ENCODE peak calls at places on chromosomes 2 and 18, in four cellular contexts. S is IMR-90, H is keratinocyte, Z is Peyer's patch. I is an unnamed sample. For H3K36me3, the result is how much of the 10 kb centered on the place peaks cover.

GRCh38 chr2:239693761-239694415 is 293.1 kb upstream of the HDAC4 start:
- DNase-seq in Z (peak), S (no peak), H (no peak), I (no peak)

GRCh38 chr2:12493031-12493513 is 223.7 kb upstream of the TRIB2 start:
- DNase-seq in H (peak), Z (no peak), S (peak), I (no peak)

GRCh38 chr2:30361751-30362394 is 85.2 kb upstream of the LCLAT1 start:
- DNase-seq in H (no peak), S (no peak), Z (no peak), I (no peak)

GRCh38 chr18:31247574-31248199 is 70.3 kb upstream of the DSG1 start:
- DNase-seq in H (no peak), S (peak), Z (no peak), I (no peak)

GRCh38 chr2:130756041-130756720 is 841 bp downstream of the AMER3 start:
- DNase-seq in H (no peak), Z (no peak), S (no peak), I (no peak)

GRCh38 chr18:45449761-45450227 is 165.5 kb upstream of the SLC14A2 start:
- DNase-seq in Z (peak), H (no peak), S (no peak), I (no peak)

GRCh38 chr2:2523395-2524339 is 192.6 kb upstream of the MYT1L start:
- DNase-seq in Z (no peak), S (no peak), H (no peak), I (no peak)

GRCh38 chr2:230665263-230665691 is 47.4 kb upstream of the CAB39 start:
- DNase-seq in Z (no peak), S (no peak), H (no peak), I (no peak)

GRCh38 chr2:144477281-144477942 is 42.5 kb downstream of the ZEB2 start:
- DNase-seq in H (no peak), Z (no peak), S (peak), I (no peak)

GRCh38 chr2:165681841-165682240 is 112.2 kb downstream of the GALNT3 start:
- DNase-seq in S (no peak), H (no peak), Z (no peak), I (no peak)

GRCh38 chr2:17781482-17781881 is 27.5 kb downstream of the GEN1 start:
- DNase-seq in Z (no peak), H (no peak), S (no peak), I (no peak)

GRCh38 chr18:36089001-36089400 is 21.6 kb upstream of the RPRD1A start:
- DNase-seq in Z (no peak), S (no peak), H (no peak), I (no peak)

GRCh38 chr2:23381084-23381483 is 3.9 kb upstream of the KLHL29 start:
- DNase-seq in H (peak), Z (no peak), S (peak), I (no peak)

GRCh38 chr2:217960351-217960750 is 42.4 kb downstream of the TNS1 start:
- DNase-seq in Z (no peak), H (no peak), S (no peak), I (no peak)

GRCh38 chr2:221075203-221075602 is 496.9 kb downstream of the EPHA4 start:
- DNase-seq in H (no peak), Z (no peak), S (peak), I (peak)

GRCh38 chr2:66334237-66335054 is 100.5 kb upstream of the MEIS1 start:
- DNase-seq in S (no peak), H (no peak), Z (no peak), I (no peak)

GRCh38 chr18:70195852-70196434 is 9.5 kb downstream of the RTTN start:
- DNase-seq in S (peak), H (peak), Z (no peak), I (no peak)

GRCh38 chr2:27093430-27094352 is 7.1 kb downstream of the KHK start:
- DNase-seq in Z (no peak), S (no peak), H (no peak), I (no peak)

GRCh38 chr2:17857016-17857415 is 21.5 kb upstream of the KCNS3 start:
- DNase-seq in H (no peak), S (peak), Z (no peak), I (no peak)

GRCh38 chr18:42828881-42829280 is 286.6 kb downstream of the RIT2 start:
- DNase-seq in Z (no peak), S (no peak), H (no peak), I (no peak)

GRCh38 chr2:55604027-55604565 is 13.3 kb downstream of the PPP4R3B start:
- DNase-seq in S (peak), H (no peak), Z (no peak), I (no peak)

GRCh38 chr2:109647636-109648035 is 33.5 kb downstream of the SOWAHC start:
- DNase-seq in S (peak), H (no peak), Z (no peak), I (no peak)

GRCh38 chr2:20573611-20574422 is 77.1 kb downstream of the HS1BP3 start:
- DNase-seq in S (peak), Z (no peak), H (no peak), I (no peak)

GRCh38 chr2:132797551-132797950 is 127.5 kb upstream of the LYPD1 start:
- DNase-seq in H (no peak), S (peak), Z (no peak), I (peak)

GRCh38 chr2:191049728-191050639 is 36.0 kb upstream of the STAT1 start:
- DNase-seq in S (peak), Z (no peak), H (no peak), I (peak)

GRCh38 chr18:35661483-35662146 is 80.1 kb downstream of the GALNT1 start:
- DNase-seq in S (no peak), H (no peak), Z (no peak), I (no peak)

GRCh38 chr18:67951166-67951565 is 434.6 kb upstream of the DSEL start:
- DNase-seq in S (peak), H (no peak), Z (no peak), I (no peak)

GRCh38 chr2:4898706-4899105 is 793.5 kb upstream of the SOX11 start:
- DNase-seq in S (no peak), H (no peak), Z (no peak), I (no peak)

GRCh38 chr2:114527330-114527983 is 85.0 kb downstream of the DPP10 start:
- DNase-seq in Z (no peak), S (no peak), H (no peak), I (no peak)

GRCh38 chr2:203340791-203341487 is 12.7 kb downstream of the ABI2 start:
- DNase-seq in H (peak), Z (no peak), S (peak), I (peak)

GRCh38 chr2:41400057-41400665 is 647.7 kb upstream of the PKDCC start:
- DNase-seq in H (no peak), Z (no peak), S (no peak), I (no peak)

GRCh38 chr18:48304906-48305693 is 104.1 kb downstream of the ZBTB7C start:
- DNase-seq in S (no peak), Z (no peak), H (no peak), I (no peak)

GRCh38 chr2:32977228-32977758 is 30.5 kb downstream of the LTBP1 start:
- DNase-seq in S (no peak), H (peak), Z (no peak), I (no peak)

GRCh38 chr2:46075848-46076247 is 221.4 kb upstream of the EPAS1 start:
- DNase-seq in Z (no peak), H (no peak), S (no peak), I (no peak)

GRCh38 chr18:79327199-79327545 is 68.6 kb upstream of the NFATC1 start:
- DNase-seq in Z (no peak), H (no peak), S (no peak), I (no peak)

GRCh38 chr2:210635257-210635656 is 78.9 kb downstream of the CPS1 start:
- DNase-seq in S (no peak), H (no peak), Z (no peak), I (no peak)

GRCh38 chr2:85255813-85256581 is 71.8 kb downstream of the TGOLN2 start:
- DNase-seq in H (no peak), S (peak), Z (no peak), I (no peak)

GRCh38 chr2:85254540-85255261 is 73.1 kb downstream of the TGOLN2 start:
- DNase-seq in H (no peak), Z (no peak), S (no peak), I (no peak)

GRCh38 chr2:85253890-85254289 is 73.9 kb downstream of the TGOLN2 start:
- DNase-seq in H (no peak), S (no peak), Z (no peak), I (no peak)

GRCh38 chr2:85257359-85258193 is 70.2 kb downstream of the TGOLN2 start:
- DNase-seq in H (no peak), S (peak), Z (no peak), I (no peak)

GRCh38 chr2:85255456-85255812 is 72.4 kb downstream of the TGOLN2 start:
- DNase-seq in Z (no peak), S (no peak), H (no peak), I (no peak)
- H3K4me3 ChIP-seq in Z (no peak), S (no peak), H (no peak), I (no peak)

GRCh38 chr2:118003396-118003824 is 10.5 kb downstream of the CCDC93 start:
- DNase-seq in Z (peak), H (no peak), S (peak), I (peak)
- H3K36me3 ChIP-seq in Z (half or more), H (under half), S (under half), I (under half)

GRCh38 chr18:58010265-58010664 is 33.8 kb upstream of the NEDD4L start:
- DNase-seq in Z (no peak), H (no peak), S (no peak), I (no peak)
- H3K4me3 ChIP-seq in Z (no peak), H (no peak), S (no peak), I (no peak)

GRCh38 chr2:216112926-216113325 is 3.8 kb downstream of the XRCC5 start:
- DNase-seq in H (no peak), S (no peak), Z (no peak), I (no peak)

GRCh38 chr2:216108967-216109921 is at the start of gene XRCC5:
- DNase-seq in S (peak), H (peak), Z (peak), I (peak)

GRCh38 chr2:216110620-216111019 is 1.5 kb downstream of the XRCC5 start:
- DNase-seq in Z (no peak), S (no peak), H (no peak), I (no peak)

GRCh38 chr2:216109962-216110614 is 940 bp downstream of the XRCC5 start:
- DNase-seq in Z (no peak), H (no peak), S (peak), I (no peak)

GRCh38 chr2:216111122-216111521 is 2.0 kb downstream of the XRCC5 start:
- DNase-seq in H (no peak), S (no peak), Z (no peak), I (no peak)
- H3K36me3 ChIP-seq in H (under half), S (under half), Z (under half), I (under half)

GRCh38 chr18:76461148-76461547 is 33.9 kb downstream of the ZNF516 start:
- DNase-seq in Z (no peak), S (no peak), H (no peak), I (no peak)

GRCh38 chr18:76458522-76459311 is 36.3 kb downstream of the ZNF516 start:
- DNase-seq in S (no peak), Z (no peak), H (no peak), I (no peak)

GRCh38 chr18:76459312-76459686 is 35.7 kb downstream of the ZNF516 start:
- DNase-seq in S (no peak), Z (no peak), H (no peak), I (no peak)

GRCh38 chr18:76460482-76460881 is 34.6 kb downstream of the ZNF516 start:
- DNase-seq in Z (no peak), H (no peak), S (peak), I (no peak)

GRCh38 chr18:76459687-76460350 is 35.2 kb downstream of the ZNF516 start:
- DNase-seq in Z (no peak), H (peak), S (peak), I (peak)
- H3K4me3 ChIP-seq in Z (no peak), H (peak), S (no peak), I (no peak)

DNA sequence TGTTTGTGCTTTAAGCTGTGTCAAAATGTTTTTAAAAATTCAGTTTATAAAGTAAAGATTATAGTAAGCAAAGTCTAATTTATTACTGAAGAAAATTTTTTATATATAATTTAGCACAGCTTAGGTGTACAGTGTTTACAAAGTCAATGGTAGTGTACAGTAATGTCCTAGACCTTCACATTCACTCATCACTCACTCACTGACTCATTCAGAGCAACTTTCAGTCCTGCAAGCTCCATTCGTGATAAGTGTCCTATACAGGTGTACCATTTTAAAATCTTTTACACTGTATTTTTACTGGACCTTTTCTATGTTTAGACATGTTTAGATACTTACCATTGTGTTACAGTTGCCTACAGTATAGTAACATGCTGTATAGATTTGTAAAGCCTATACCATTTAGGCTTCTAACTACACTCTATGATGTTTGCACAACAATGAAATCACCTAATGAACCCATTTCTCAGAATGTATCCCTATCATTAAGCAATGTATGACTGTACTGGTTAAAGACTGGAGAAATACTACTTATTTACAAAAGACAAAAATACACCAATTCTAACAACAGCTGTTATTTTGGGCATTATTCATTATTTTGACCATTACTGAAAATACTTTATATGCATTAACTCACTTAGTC is 95.1 kb downstream of the STRN start:
- DNase-seq in H (no peak), S (no peak), Z (no peak), I (no peak)
- H3K36me3 ChIP-seq in H (under half), S (under half), Z (half or more), I (under half)

GRCh38 chr2:39431592-39432316 is 5.3 kb downstream of the MAP4K3 start:
- DNase-seq in H (no peak), Z (no peak), S (peak), I (no peak)

GRCh38 chr2:39435254-39435653 is 1.8 kb downstream of the MAP4K3 start:
- DNase-seq in H (no peak), Z (no peak), S (peak), I (no peak)

GRCh38 chr2:39434233-39434897 is 2.7 kb downstream of the MAP4K3 start:
- DNase-seq in Z (no peak), H (no peak), S (peak), I (no peak)

GRCh38 chr2:39432701-39433100 is 4.4 kb downstream of the MAP4K3 start:
- DNase-seq in Z (no peak), H (no peak), S (no peak), I (no peak)

DNA sequence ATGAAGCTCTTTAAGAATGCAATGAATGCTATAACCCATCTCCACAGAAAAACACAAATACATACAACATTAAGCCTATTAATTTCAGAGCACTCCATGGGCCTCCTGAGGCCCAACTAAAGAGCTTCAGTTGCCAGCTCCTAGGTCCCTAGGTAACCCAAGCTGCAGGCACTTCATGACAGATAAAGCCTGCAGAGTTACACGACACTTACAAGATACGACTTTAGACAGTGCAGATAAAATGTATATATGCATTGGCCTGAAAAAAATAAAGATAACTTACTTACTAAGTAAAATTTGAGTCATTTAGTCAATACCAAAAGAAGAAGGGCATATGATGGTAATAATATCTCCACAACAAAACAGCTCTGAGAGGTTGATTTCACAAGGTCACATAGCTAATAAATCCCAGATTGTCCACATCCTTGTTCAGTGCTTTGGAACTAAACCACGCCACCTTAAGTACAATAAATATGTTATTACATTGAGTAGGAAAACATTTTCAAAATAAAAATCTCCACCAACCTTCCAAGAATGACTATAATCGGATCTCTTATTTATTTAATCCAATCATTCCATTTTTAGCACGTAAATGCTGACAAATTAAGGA is 3.4 kb downstream of the MAP4K3 start:
- DNase-seq in Z (no peak), H (no peak), S (no peak), I (peak)
- H3K4me3 ChIP-seq in Z (no peak), H (no peak), S (no peak), I (no peak)

GRCh38 chr18:2683055-2683454 is 27.5 kb downstream of the SMCHD1 start:
- DNase-seq in S (no peak), Z (no peak), H (no peak), I (no peak)
- H3K36me3 ChIP-seq in S (under half), Z (under half), H (under half), I (under half)

GRCh38 chr18:7566587-7567486 is at the start of gene PTPRM:
- DNase-seq in Z (peak), H (no peak), S (peak), I (no peak)
- H3K4me3 ChIP-seq in Z (peak), H (peak), S (peak), I (peak)